ENCODE peak calls at places on chromosomes 5 and 9, in seven cellular contexts. P, R, X, Q, V, G and Z are unnamed samples.

GRCh38 chr5:82167372-82167771 is 110.8 kb downstream of the RPS23 start:
- DNase-seq in G (no peak), Q (no peak), P (no peak), V (no peak), R (no peak), X (no peak), Z (no peak)

GRCh38 chr5:72328172-72328571 is 8.0 kb downstream of the PTCD2 start:
- DNase-seq in R (peak; percentile 36), V (peak; percentile 52), P (no peak), G (no peak), Q (peak; percentile 86), X (peak; percentile 79), Z (no peak)

GRCh38 chr9:127295005-127295404 is 30.4 kb downstream of the GARNL3 start:
- DNase-seq in X (no peak), Q (no peak), V (no peak), P (no peak), G (no peak), R (no peak), Z (no peak)

GRCh38 chr5:103469288-103470065 is 93.1 kb downstream of the NUDT12 start:
- DNase-seq in V (no peak), Q (no peak), R (no peak), G (no peak), P (no peak), X (no peak), Z (no peak)

GRCh38 chr9:72929542-72929941 is 23.3 kb downstream of the ALDH1A1 start:
- DNase-seq in X (no peak), Q (no peak), V (no peak), P (no peak), R (no peak), G (no peak), Z (no peak)

GRCh38 chr5:131634666-131634995 is 398 bp downstream of the RAPGEF6 start:
- DNase-seq in G (peak; percentile 80), R (peak; percentile 27), V (peak; percentile 81), P (peak; percentile 61), X (peak; percentile 39), Q (peak; percentile 69), Z (peak; percentile 77)

GRCh38 chr5:115379622-115380344 is 83.3 kb upstream of the CCDC112 start:
- DNase-seq in X (no peak), G (no peak), V (no peak), R (no peak), P (no peak), Q (no peak), Z (no peak)

GRCh38 chr5:168843998-168844374 is 264.8 kb upstream of the PANK3 start:
- DNase-seq in Q (no peak), V (no peak), R (no peak), X (no peak), G (no peak), P (no peak), Z (no peak)

GRCh38 chr5:65338606-65339151 is 143.0 kb downstream of the ADAMTS6 start:
- DNase-seq in X (peak; percentile 35), Q (no peak), R (no peak), G (no peak), V (peak; percentile 40), P (no peak), Z (no peak)

GRCh38 chr9:16361939-16362338 is 508.5 kb downstream of the BNC2 start:
- DNase-seq in R (no peak), P (no peak), V (no peak), Q (no peak), G (no peak), X (no peak), Z (no peak)

GRCh38 chr5:133618141-133618540 is 5.8 kb upstream of the FSTL4 start:
- DNase-seq in V (no peak), Q (no peak), X (no peak), R (no peak), P (no peak), G (no peak), Z (no peak)

GRCh38 chr9:91273853-91274552 is 87.7 kb downstream of the AUH start:
- DNase-seq in X (peak; percentile 6), R (peak; percentile 13), Q (no peak), P (no peak), G (no peak), V (no peak), Z (no peak)

GRCh38 chr9:97857603-97858392 is 4.8 kb downstream of the FOXE1 start:
- DNase-seq in X (no peak), R (no peak), G (no peak), V (no peak), P (no peak), Q (no peak), Z (no peak)

GRCh38 chr5:141373673-141374317 is at the start of gene PCDHGA6:
- DNase-seq in G (no peak), X (no peak), P (peak; percentile 15), Q (no peak), R (peak; percentile 50), V (no peak), Z (no peak)

GRCh38 chr9:127154003-127154389 is 31.6 kb upstream of the ANGPTL2 start:
- DNase-seq in V (no peak), Q (no peak), R (no peak), G (no peak), P (no peak), X (no peak), Z (peak; percentile 58)

GRCh38 chr9:120909904-120910303 is 16.7 kb downstream of the TRAF1 start:
- DNase-seq in G (no peak), V (no peak), Q (no peak), R (no peak), X (no peak), P (no peak), Z (no peak)

GRCh38 chr9:93054758-93055704 is 3.5 kb upstream of the SUSD3 start:
- DNase-seq in Q (peak; percentile 42), X (no peak), G (no peak), V (no peak), P (no peak), R (no peak), Z (no peak)

GRCh38 chr9:38202335-38202938 is 133.4 kb upstream of the SHB start:
- DNase-seq in Q (no peak), R (no peak), X (no peak), G (no peak), P (no peak), V (no peak), Z (no peak)

GRCh38 chr9:228929-229695 is 14.4 kb downstream of the DOCK8 start:
- DNase-seq in X (no peak), P (no peak), Q (no peak), G (peak; percentile 8), V (no peak), R (no peak), Z (no peak)

GRCh38 chr5:38831909-38832308 is 13.9 kb upstream of the OSMR start:
- DNase-seq in P (peak; percentile 40), V (peak; percentile 33), X (peak; percentile 44), Q (no peak), G (no peak), R (no peak), Z (no peak)

GRCh38 chr5:94545870-94546625 is 72.4 kb downstream of the KIAA0825 start:
- DNase-seq in R (no peak), X (no peak), G (no peak), P (no peak), Q (no peak), V (no peak), Z (no peak)

GRCh38 chr5:35820720-35821119 is 36.0 kb upstream of the IL7R start:
- DNase-seq in X (no peak), G (no peak), R (no peak), P (no peak), V (no peak), Q (no peak), Z (no peak)

GRCh38 chr9:16039103-16039987 is 486.5 kb downstream of the CCDC171 start:
- DNase-seq in X (no peak), Q (peak; percentile 40), P (peak; percentile 14), G (peak; percentile 75), V (peak; percentile 51), R (no peak), Z (no peak)

GRCh38 chr5:124477577-124477976 is 268.9 kb downstream of the ZNF608 start:
- DNase-seq in P (no peak), R (no peak), X (no peak), G (no peak), V (no peak), Q (no peak), Z (no peak)

GRCh38 chr9:137429546-137429890 is 6.3 kb downstream of the NOXA1 start:
- DNase-seq in X (no peak), G (no peak), P (no peak), V (peak; percentile 9), Q (peak; percentile 35), R (no peak), Z (peak; percentile 61)

GRCh38 chr5:107248065-107248695 is 422.6 kb downstream of the EFNA5 start:
- DNase-seq in Q (peak; percentile 41), G (no peak), P (peak; percentile 60), V (peak; percentile 79), R (peak; percentile 18), X (peak; percentile 36), Z (peak; percentile 55)

GRCh38 chr5:139877129-139877597 is 81.6 kb downstream of the PSD2 start:
- DNase-seq in G (no peak), R (no peak), X (no peak), P (no peak), Q (no peak), V (no peak), Z (no peak)

GRCh38 chr5:149656576-149657182 is 73.4 kb upstream of the PPARGC1B start:
- DNase-seq in Q (peak; percentile 61), X (no peak), V (peak; percentile 65), R (no peak), P (peak; percentile 43), G (peak; percentile 61), Z (peak; percentile 45)

GRCh38 chr9:37464426-37465248 is 613 bp downstream of the ZBTB5 start:
- DNase-seq in G (no peak), X (peak; percentile 64), R (peak; percentile 71), Q (peak; percentile 84), V (no peak), P (peak; percentile 53), Z (peak; percentile 85)